ENCODE peak calls at places on chromosome 10, in nine cellular contexts. O, J, Z, V, B, X, Y, Q and F are unnamed samples.

GRCh38 chr10:71268247-71268691 is 50.8 kb upstream of the SLC29A3 start:
- DNase-seq in O (peak), J (no peak), Z (no peak), V (no peak), B (no peak), X (peak), Y (no peak), Q (no peak), F (peak)

GRCh38 chr10:30216811-30217210 is 132.3 kb downstream of the MTPAP start:
- DNase-seq in O (no peak), J (no peak), Z (no peak), V (no peak), B (no peak), X (no peak), Y (no peak), Q (no peak), F (no peak)

GRCh38 chr10:45383682-45384320 is 9.8 kb downstream of the ALOX5 start:
- DNase-seq in O (no peak), J (no peak), Z (no peak), V (no peak), B (no peak), X (no peak), Y (no peak), Q (no peak), F (no peak)

GRCh38 chr10:128097783-128098182 is 28.4 kb downstream of the MKI67 start:
- DNase-seq in O (no peak), J (no peak), Z (no peak), V (no peak), B (no peak), X (no peak), Y (no peak), Q (no peak), F (no peak)

GRCh38 chr10:30587522-30588031 is 42.0 kb downstream of the LYZL2 start:
- DNase-seq in O (no peak), J (no peak), Z (no peak), V (no peak), B (no peak), X (no peak), Y (no peak), Q (peak), F (peak)

GRCh38 chr10:102644066-102644645 is at the start of gene TRIM8:
- DNase-seq in O (no peak), J (no peak), Z (peak), V (no peak), B (no peak), X (peak), Y (peak), Q (peak), F (peak)

GRCh38 chr10:126551197-126551596 is 119.3 kb downstream of the C10orf90 start:
- DNase-seq in O (no peak), J (no peak), Z (no peak), V (no peak), B (no peak), X (peak), Y (no peak), Q (no peak), F (no peak)

GRCh38 chr10:87658383-87658795 is 1.3 kb upstream of the PAPSS2 start:
- DNase-seq in O (no peak), J (no peak), Z (no peak), V (no peak), B (no peak), X (no peak), Y (no peak), Q (no peak), F (no peak)

GRCh38 chr10:24885551-24885950 is 66.9 kb downstream of the PRTFDC1 start:
- DNase-seq in O (no peak), J (no peak), Z (no peak), V (no peak), B (no peak), X (no peak), Y (no peak), Q (no peak), F (no peak)

GRCh38 chr10:48627984-48628609 is 23.2 kb upstream of the ARHGAP22 start:
- DNase-seq in O (no peak), J (no peak), Z (no peak), V (no peak), B (no peak), X (peak), Y (no peak), Q (no peak), F (no peak)

GRCh38 chr10:21173964-21174669 is 277.0 kb upstream of the NEBL start:
- DNase-seq in O (no peak), J (no peak), Z (peak), V (no peak), B (no peak), X (no peak), Y (peak), Q (peak), F (peak)

GRCh38 chr10:48792687-48793096 is 108.0 kb downstream of the WDFY4 start:
- DNase-seq in O (peak), J (no peak), Z (no peak), V (no peak), B (peak), X (peak), Y (no peak), Q (no peak), F (no peak)

GRCh38 chr10:8279598-8279997 is 225.1 kb downstream of the GATA3 start:
- DNase-seq in O (no peak), J (peak), Z (no peak), V (no peak), B (peak), X (no peak), Y (no peak), Q (no peak), F (no peak)

GRCh38 chr10:127906548-127907377 is at the start of gene PTPRE:
- DNase-seq in O (no peak), J (no peak), Z (peak), V (peak), B (no peak), X (peak), Y (peak), Q (peak), F (peak)

GRCh38 chr10:126905776-126906703 is 812 bp downstream of the DOCK1 start:
- DNase-seq in O (no peak), J (no peak), Z (no peak), V (no peak), B (no peak), X (no peak), Y (no peak), Q (no peak), F (peak)

GRCh38 chr10:61897671-61898434 is 3.6 kb upstream of the ARID5B start:
- DNase-seq in O (no peak), J (no peak), Z (no peak), V (no peak), B (no peak), X (peak), Y (no peak), Q (no peak), F (peak)

GRCh38 chr10:94299417-94299816 is 63.3 kb downstream of the NOC3L start:
- DNase-seq in O (no peak), J (peak), Z (no peak), V (no peak), B (peak), X (peak), Y (no peak), Q (no peak), F (no peak)

GRCh38 chr10:99433378-99434020 is 3.1 kb upstream of the GOT1 start:
- DNase-seq in O (no peak), J (no peak), Z (no peak), V (no peak), B (no peak), X (peak), Y (no peak), Q (no peak), F (peak)

GRCh38 chr10:126201603-126202002 is 186.7 kb downstream of the ADAM12 start:
- DNase-seq in O (no peak), J (no peak), Z (no peak), V (no peak), B (no peak), X (no peak), Y (no peak), Q (no peak), F (no peak)